ENCODE peak calls at places on chromosomes 7 and 10, in five cellular contexts. One of them, this sample, is unnamed.

GRCh38 chr7:152162287-152162686 is 136.8 kb downstream of the GALNT11 start:
- DNase-seq in posterior cingulate gyrus: no peak
- DNase-seq in effector memory CD8-positive, alpha-beta T cell: no peak
- DNase-seq in left colon: no peak
- DNase-seq in body of pancreas: no peak
- DNase-seq in this sample: no peak

GRCh38 chr10:1203704-1204103 is 147.5 kb downstream of the WDR37 start:
- DNase-seq in posterior cingulate gyrus: no peak
- DNase-seq in effector memory CD8-positive, alpha-beta T cell: no peak
- DNase-seq in left colon: no peak
- DNase-seq in body of pancreas: no peak
- DNase-seq in this sample: no peak

GRCh38 chr7:218896-219580 is 26.7 kb downstream of the FAM20C start:
- DNase-seq in posterior cingulate gyrus: no peak
- DNase-seq in effector memory CD8-positive, alpha-beta T cell: no peak
- DNase-seq in left colon: no peak
- DNase-seq in body of pancreas: no peak
- DNase-seq in this sample: no peak

GRCh38 chr7:122327969-122328368 is 23.4 kb upstream of the FEZF1 start:
- DNase-seq in posterior cingulate gyrus: no peak
- DNase-seq in effector memory CD8-positive, alpha-beta T cell: no peak
- DNase-seq in left colon: no peak
- DNase-seq in body of pancreas: no peak
- DNase-seq in this sample: no peak

GRCh38 chr10:33337335-33337854 is 2.9 kb upstream of the NRP1 start:
- DNase-seq in posterior cingulate gyrus: no peak
- DNase-seq in effector memory CD8-positive, alpha-beta T cell: no peak
- DNase-seq in left colon: no peak
- DNase-seq in body of pancreas: peak
- DNase-seq in this sample: no peak

GRCh38 chr10:46293228-46293627 is 6.4 kb downstream of the ANTXRL start:
- DNase-seq in posterior cingulate gyrus: no peak
- DNase-seq in effector memory CD8-positive, alpha-beta T cell: no peak
- DNase-seq in left colon: peak
- DNase-seq in body of pancreas: no peak
- DNase-seq in this sample: no peak

GRCh38 chr7:139417478-139417877 is 57.8 kb downstream of the LUC7L2 start:
- DNase-seq in posterior cingulate gyrus: no peak
- DNase-seq in effector memory CD8-positive, alpha-beta T cell: no peak
- DNase-seq in left colon: no peak
- DNase-seq in body of pancreas: no peak
- DNase-seq in this sample: no peak

GRCh38 chr10:125102821-125103220 is 57.5 kb downstream of the CTBP2 start:
- DNase-seq in posterior cingulate gyrus: no peak
- DNase-seq in effector memory CD8-positive, alpha-beta T cell: no peak
- DNase-seq in left colon: peak
- DNase-seq in body of pancreas: peak
- DNase-seq in this sample: no peak

GRCh38 chr10:127911218-127911866 is 4.4 kb downstream of the PTPRE start:
- DNase-seq in posterior cingulate gyrus: no peak
- DNase-seq in effector memory CD8-positive, alpha-beta T cell: no peak
- DNase-seq in left colon: no peak
- DNase-seq in body of pancreas: no peak
- DNase-seq in this sample: no peak

GRCh38 chr10:90579602-90580242 is 278.1 kb downstream of the HTR7 start:
- DNase-seq in posterior cingulate gyrus: no peak
- DNase-seq in effector memory CD8-positive, alpha-beta T cell: no peak
- DNase-seq in left colon: no peak
- DNase-seq in body of pancreas: no peak
- DNase-seq in this sample: no peak

GRCh38 chr7:100685049-100685605 is 8.9 kb downstream of the GIGYF1 start:
- DNase-seq in posterior cingulate gyrus: no peak
- DNase-seq in effector memory CD8-positive, alpha-beta T cell: no peak
- DNase-seq in left colon: no peak
- DNase-seq in body of pancreas: no peak
- DNase-seq in this sample: no peak

GRCh38 chr7:2710901-2711551 is 23.0 kb downstream of the AMZ1 start:
- DNase-seq in posterior cingulate gyrus: no peak
- DNase-seq in effector memory CD8-positive, alpha-beta T cell: peak
- DNase-seq in left colon: no peak
- DNase-seq in body of pancreas: no peak
- DNase-seq in this sample: peak

GRCh38 chr7:87592300-87592699 is 8.4 kb downstream of the ABCB1 start:
- DNase-seq in posterior cingulate gyrus: no peak
- DNase-seq in effector memory CD8-positive, alpha-beta T cell: no peak
- DNase-seq in left colon: peak
- DNase-seq in body of pancreas: no peak
- DNase-seq in this sample: no peak

GRCh38 chr7:149126662-149127321 is 668 bp upstream of the ZNF425 start:
- DNase-seq in posterior cingulate gyrus: peak
- DNase-seq in effector memory CD8-positive, alpha-beta T cell: peak
- DNase-seq in left colon: peak
- DNase-seq in body of pancreas: peak
- DNase-seq in this sample: peak

GRCh38 chr7:24129597-24129996 is 154.4 kb upstream of the NPY start:
- DNase-seq in posterior cingulate gyrus: no peak
- DNase-seq in effector memory CD8-positive, alpha-beta T cell: no peak
- DNase-seq in left colon: no peak
- DNase-seq in body of pancreas: no peak
- DNase-seq in this sample: no peak

GRCh38 chr10:82826132-82826531 is 951.1 kb downstream of the NRG3 start:
- DNase-seq in posterior cingulate gyrus: no peak
- DNase-seq in effector memory CD8-positive, alpha-beta T cell: no peak
- DNase-seq in left colon: no peak
- DNase-seq in body of pancreas: no peak
- DNase-seq in this sample: no peak

GRCh38 chr7:665751-666453 is 60.6 kb upstream of the DNAAF5 start:
- DNase-seq in posterior cingulate gyrus: peak
- DNase-seq in effector memory CD8-positive, alpha-beta T cell: no peak
- DNase-seq in left colon: no peak
- DNase-seq in body of pancreas: no peak
- DNase-seq in this sample: no peak

GRCh38 chr7:129550673-129551360 is 48.5 kb downstream of the SMKR1 start:
- DNase-seq in posterior cingulate gyrus: no peak
- DNase-seq in effector memory CD8-positive, alpha-beta T cell: no peak
- DNase-seq in left colon: no peak
- DNase-seq in body of pancreas: no peak
- DNase-seq in this sample: no peak

GRCh38 chr7:74658171-74659004 is 870 bp downstream of the GTF2I start:
- DNase-seq in posterior cingulate gyrus: peak
- DNase-seq in effector memory CD8-positive, alpha-beta T cell: peak
- DNase-seq in left colon: peak
- DNase-seq in body of pancreas: peak
- DNase-seq in this sample: peak

GRCh38 chr10:78981970-78982281 is 86.8 kb upstream of the ZMIZ1 start:
- DNase-seq in posterior cingulate gyrus: no peak
- DNase-seq in effector memory CD8-positive, alpha-beta T cell: no peak
- DNase-seq in left colon: no peak
- DNase-seq in body of pancreas: peak
- DNase-seq in this sample: no peak

GRCh38 chr10:47409866-47410256 is 25.8 kb upstream of the ZNF488 start:
- DNase-seq in posterior cingulate gyrus: no peak
- DNase-seq in effector memory CD8-positive, alpha-beta T cell: no peak
- DNase-seq in left colon: no peak
- DNase-seq in body of pancreas: no peak
- DNase-seq in this sample: no peak

GRCh38 chr10:133128126-133129081 is 31.6 kb upstream of the KNDC1 start:
- DNase-seq in posterior cingulate gyrus: no peak
- DNase-seq in effector memory CD8-positive, alpha-beta T cell: no peak
- DNase-seq in left colon: peak
- DNase-seq in body of pancreas: no peak
- DNase-seq in this sample: no peak

GRCh38 chr7:139047970-139048369 is 12.1 kb upstream of the ZC3HAV1L start:
- DNase-seq in posterior cingulate gyrus: no peak
- DNase-seq in effector memory CD8-positive, alpha-beta T cell: no peak
- DNase-seq in left colon: no peak
- DNase-seq in body of pancreas: no peak
- DNase-seq in this sample: no peak

This sample was measured in CD4-positive, CD25-positive, alpha-beta regulatory T cell.